ENCODE peak calls at places on chromosomes 13 and 19, in nine cellular contexts. Y is fibroblast of pulmonary artery; Q is DMS53; I is foreskin fibroblast; L is stimulated activated CD8-positive, alpha-beta memory T cell treated with anti-CD3 and anti-CD28 coated beads, Interleukin-2, amount 100 ng/mL, for 48 hours; X is uterus; P is tibial artery; T is hypothalamus; F is foreskin keratinocyte. O is an unnamed sample.

GRCh38 chr13:51764184-51765141 is 39.5 kb downstream of the DHRS12 start:
- DNase-seq in Y (peak; percentile 71), Q (peak; percentile 99), I (peak; percentile 88), L (peak; percentile 46), X (peak; percentile 60), P (peak; percentile 93), T (peak; percentile 80), F (no peak), O (no peak)

GRCh38 chr19:3942790-3943409 is 10.0 kb downstream of the NMRK2 start:
- DNase-seq in Y (no peak), Q (no peak), I (no peak), L (no peak), X (no peak), P (no peak), T (no peak), F (no peak), O (no peak)

GRCh38 chr19:2791440-2791839 is 6.1 kb downstream of the THOP1 start:
- DNase-seq in Y (no peak), Q (no peak), I (no peak), L (no peak), X (no peak), P (no peak), T (no peak), F (no peak), O (no peak)

GRCh38 chr13:78298657-78299056 is 304.7 kb downstream of the POU4F1 start:
- DNase-seq in Y (no peak), Q (no peak), I (peak; percentile 0), L (no peak), X (no peak), P (no peak), T (no peak), F (peak; percentile 11), O (no peak)

GRCh38 chr19:29681422-29682235 is 16.4 kb downstream of the PLEKHF1 start:
- DNase-seq in Y (no peak), Q (no peak), I (peak; percentile 48), L (no peak), X (no peak), P (no peak), T (peak; percentile 19), F (no peak), O (no peak)

GRCh38 chr19:5873617-5874199 is 3.4 kb upstream of the FUT5 start:
- DNase-seq in Y (no peak), Q (peak; percentile 25), I (no peak), L (no peak), X (no peak), P (no peak), T (no peak), F (no peak), O (no peak)

GRCh38 chr19:49327878-49328544 is 3.0 kb upstream of the SLC6A16 start:
- DNase-seq in Y (peak; percentile 33), Q (peak; percentile 64), I (peak; percentile 47), L (no peak), X (no peak), P (no peak), T (no peak), F (no peak), O (no peak)

GRCh38 chr19:23991170-23991569 is 76.5 kb downstream of the ZNF726 start:
- DNase-seq in Y (peak; percentile 38), Q (peak; percentile 98), I (no peak), L (no peak), X (no peak), P (no peak), T (no peak), F (peak; percentile 70), O (no peak)

GRCh38 chr13:99308481-99309087 is 1.4 kb upstream of the GPR183 start:
- DNase-seq in Y (peak; percentile 68), Q (no peak), I (peak; percentile 74), L (no peak), X (no peak), P (no peak), T (no peak), F (no peak), O (no peak)

GRCh38 chr13:53064721-53065120 is 36.1 kb downstream of the OLFM4 start:
- DNase-seq in Y (no peak), Q (no peak), I (no peak), L (no peak), X (peak; percentile 57), P (no peak), T (no peak), F (no peak), O (no peak)

GRCh38 chr13:75635621-75636338 is at the start of gene LMO7:
- DNase-seq in Y (peak; percentile 49), Q (peak; percentile 55), I (peak; percentile 85), L (peak; percentile 8), X (peak; percentile 32), P (peak; percentile 45), T (peak; percentile 11), F (no peak), O (peak; percentile 93)

GRCh38 chr19:54426291-54426918 is 11.1 kb downstream of the TTYH1 start:
- DNase-seq in Y (no peak), Q (no peak), I (no peak), L (no peak), X (no peak), P (no peak), T (peak; percentile 35), F (no peak), O (no peak)

GRCh38 chr13:79777504-79777903 is 296.5 kb downstream of the NDFIP2 start:
- DNase-seq in Y (no peak), Q (peak; percentile 2), I (no peak), L (no peak), X (no peak), P (no peak), T (no peak), F (no peak), O (no peak)

GRCh38 chr19:52527954-52528326 is 472 bp downstream of the ZNF808 start:
- DNase-seq in Y (no peak), Q (peak; percentile 56), I (peak; percentile 30), L (no peak), X (peak; percentile 20), P (no peak), T (no peak), F (no peak), O (peak; percentile 77)

GRCh38 chr19:33368074-33368864 is 5.2 kb upstream of the CEBPG start:
- DNase-seq in Y (peak; percentile 14), Q (no peak), I (peak; percentile 81), L (no peak), X (no peak), P (no peak), T (no peak), F (peak; percentile 87), O (no peak)

GRCh38 chr13:53174550-53174949 is 145.9 kb downstream of the OLFM4 start:
- DNase-seq in Y (no peak), Q (no peak), I (no peak), L (no peak), X (peak; percentile 36), P (no peak), T (no peak), F (no peak), O (no peak)

GRCh38 chr13:29716493-29716892 is 121.0 kb upstream of the SLC7A1 start:
- DNase-seq in Y (no peak), Q (no peak), I (no peak), L (no peak), X (no peak), P (no peak), T (no peak), F (no peak), O (no peak)

GRCh38 chr19:47309608-47310007 is at the start of gene C5AR1:
- DNase-seq in Y (no peak), Q (no peak), I (no peak), L (no peak), X (no peak), P (peak; percentile 66), T (no peak), F (no peak), O (peak; percentile 74)

GRCh38 chr19:41893899-41894298 is 10.9 kb downstream of the ARHGEF1 start:
- DNase-seq in Y (no peak), Q (peak; percentile 67), I (no peak), L (no peak), X (no peak), P (no peak), T (no peak), F (no peak), O (no peak)

GRCh38 chr13:95874286-95874685 is 178.9 kb downstream of the UGGT2 start:
- DNase-seq in Y (no peak), Q (no peak), I (no peak), L (no peak), X (no peak), P (no peak), T (no peak), F (peak; percentile 7), O (no peak)

GRCh38 chr19:43751466-43752220 is 3.1 kb downstream of the SMG9 start:
- DNase-seq in Y (no peak), Q (peak; percentile 86), I (peak; percentile 24), L (no peak), X (no peak), P (no peak), T (no peak), F (no peak), O (no peak)

GRCh38 chr13:70023506-70023905 is 84.1 kb upstream of the ATXN8OS start:
- DNase-seq in Y (no peak), Q (no peak), I (no peak), L (no peak), X (no peak), P (no peak), T (no peak), F (no peak), O (no peak)

GRCh38 chr13:28449826-28450773 is 44.8 kb downstream of the FLT1 start:
- DNase-seq in Y (no peak), Q (no peak), I (peak; percentile 58), L (no peak), X (no peak), P (no peak), T (no peak), F (no peak), O (no peak)

GRCh38 chr19:6678690-6679109 is 8.7 kb upstream of the TNFSF14 start:
- DNase-seq in Y (no peak), Q (no peak), I (no peak), L (peak; percentile 64), X (no peak), P (no peak), T (no peak), F (no peak), O (no peak)

GRCh38 chr19:33868076-33868735 is 71.5 kb downstream of the KCTD15 start:
- DNase-seq in Y (no peak), Q (no peak), I (peak; percentile 31), L (no peak), X (no peak), P (no peak), T (peak; percentile 6), F (no peak), O (no peak)

GRCh38 chr13:45101327-45102018 is 18.8 kb upstream of the GTF2F2 start:
- DNase-seq in Y (no peak), Q (no peak), I (no peak), L (no peak), X (no peak), P (no peak), T (no peak), F (no peak), O (no peak)

GRCh38 chr19:35352448-35353304 is 5.0 kb downstream of the FFAR1 start:
- DNase-seq in Y (peak; percentile 78), Q (peak; percentile 93), I (peak; percentile 89), L (peak; percentile 59), X (no peak), P (peak; percentile 35), T (peak; percentile 69), F (peak; percentile 51), O (peak; percentile 79)

GRCh38 chr13:112486386-112487126 is 101.4 kb downstream of the TUBGCP3 start:
- DNase-seq in Y (no peak), Q (no peak), I (peak; percentile 79), L (no peak), X (no peak), P (no peak), T (no peak), F (no peak), O (peak; percentile 25)

GRCh38 chr19:46217476-46217875 is 12.1 kb upstream of the IGFL1 start:
- DNase-seq in Y (no peak), Q (no peak), I (no peak), L (no peak), X (no peak), P (no peak), T (no peak), F (no peak), O (no peak)

GRCh38 chr19:47609885-47610545 is 1.1 kb downstream of the BICRA start:
- DNase-seq in Y (peak; percentile 47), Q (peak; percentile 73), I (peak; percentile 73), L (peak; percentile 32), X (peak; percentile 33), P (peak; percentile 41), T (peak; percentile 25), F (no peak), O (peak; percentile 91)

GRCh38 chr19:14889994-14890393 is 4.1 kb upstream of the OR7A17 start:
- DNase-seq in Y (no peak), Q (no peak), I (no peak), L (no peak), X (no peak), P (no peak), T (no peak), F (no peak), O (no peak)